ENCODE peak calls at places on chromosomes 12 and 14, in seven cellular contexts. K, S, J, R, I, E and U are unnamed samples.

GRCh38 chr12:49819786-49820185 is 8.4 kb downstream of the NCKAP5L start:
- DNase-seq in E (no peak), K (no peak), J (no peak), I (no peak), R (no peak), S (no peak), U (no peak)

GRCh38 chr14:60356921-60357550 is 108.0 kb downstream of the PPM1A start:
- DNase-seq in I (no peak), E (no peak), S (no peak), J (no peak), K (no peak), R (no peak), U (no peak)

GRCh38 chr14:86787782-86788181 is 1205.2 kb downstream of the GALC start:
- DNase-seq in K (peak), I (no peak), R (no peak), E (no peak), S (no peak), J (no peak), U (peak)

GRCh38 chr14:89621009-89621421 is 204.0 kb upstream of the FOXN3 start:
- DNase-seq in E (no peak), I (no peak), K (no peak), S (peak), R (no peak), J (no peak), U (no peak)

GRCh38 chr12:46898152-46898931 is 72.5 kb upstream of the SLC38A4 start:
- DNase-seq in J (no peak), S (no peak), I (no peak), K (no peak), R (no peak), E (no peak), U (no peak)

GRCh38 chr12:109573914-109574244 is 285 bp downstream of the MVK start:
- DNase-seq in I (no peak), K (no peak), S (no peak), R (no peak), E (no peak), J (no peak), U (no peak)

GRCh38 chr12:62933220-62933870 is 1.6 kb downstream of the PPM1H start:
- DNase-seq in I (peak), R (peak), K (no peak), S (no peak), J (peak), E (no peak), U (no peak)

GRCh38 chr14:75697918-75698317 is 36.9 kb downstream of the TTLL5 start:
- DNase-seq in J (no peak), R (no peak), E (no peak), S (no peak), K (no peak), I (no peak), U (no peak)

GRCh38 chr12:115213538-115213961 is 529.6 kb upstream of the TBX3 start:
- DNase-seq in K (no peak), S (no peak), I (peak), J (no peak), R (no peak), E (no peak), U (no peak)

GRCh38 chr14:39265741-39266588 is 32.2 kb downstream of the MIA2 start:
- DNase-seq in K (peak), R (no peak), J (no peak), S (no peak), E (peak), I (peak), U (peak)

GRCh38 chr14:24307575-24308341 is at the start of gene CIDEB:
- DNase-seq in S (peak), K (peak), I (peak), J (peak), E (peak), R (no peak), U (peak)

GRCh38 chr14:55899531-55899930 is 218.7 kb upstream of the PELI2 start:
- DNase-seq in E (no peak), R (no peak), K (no peak), S (no peak), I (no peak), J (no peak), U (peak)

GRCh38 chr14:95516554-95517209 is at the start of gene SYNE3:
- DNase-seq in J (no peak), E (no peak), R (peak), S (peak), I (peak), K (no peak), U (no peak)

GRCh38 chr14:75294649-75295033 is 16.0 kb downstream of the FOS start:
- DNase-seq in J (no peak), S (no peak), R (no peak), E (no peak), I (no peak), K (no peak), U (no peak)

GRCh38 chr12:13152281-13152680 is 44.2 kb upstream of the EMP1 start:
- DNase-seq in I (peak), E (no peak), S (no peak), R (peak), K (no peak), J (no peak), U (no peak)

GRCh38 chr12:117986705-117987469 is 18.1 kb upstream of the KSR2 start:
- DNase-seq in I (no peak), K (peak), J (peak), S (no peak), E (peak), R (no peak), U (peak)

GRCh38 chr12:112479413-112479812 is 60.7 kb downstream of the PTPN11 start:
- DNase-seq in I (no peak), S (no peak), K (no peak), E (peak), J (no peak), R (no peak), U (no peak)

GRCh38 chr12:82325540-82326336 is 32.4 kb downstream of the CCDC59 start:
- DNase-seq in J (no peak), S (no peak), E (no peak), I (no peak), K (no peak), R (no peak), U (no peak)

GRCh38 chr12:100643246-100643645 is 69.8 kb downstream of the GAS2L3 start:
- DNase-seq in S (no peak), R (no peak), K (no peak), J (no peak), E (no peak), I (no peak), U (no peak)

GRCh38 chr14:106872619-106873446 is 1346.5 kb downstream of the TMEM121 start:
- DNase-seq in J (no peak), S (peak), I (peak), R (peak), E (peak), K (peak), U (no peak)

GRCh38 chr14:22547309-22547947 is 41.6 kb downstream of the DAD1 start:
- DNase-seq in R (no peak), S (no peak), E (no peak), K (peak), J (no peak), I (peak), U (no peak)

GRCh38 chr12:34396861-34397590 is 374.7 kb downstream of the ALG10 start:
- DNase-seq in S (no peak), J (no peak), K (no peak), R (peak), E (no peak), I (peak), U (no peak)

GRCh38 chr14:22560638-22561365 is 28.2 kb downstream of the DAD1 start:
- DNase-seq in S (no peak), I (no peak), R (no peak), E (no peak), J (no peak), K (no peak), U (no peak)

GRCh38 chr14:21846227-21846885 is 172.7 kb upstream of the OR4E1 start:
- DNase-seq in E (peak), I (no peak), K (peak), R (peak), S (peak), J (no peak), U (no peak)

GRCh38 chr14:90053044-90053443 is 8.8 kb upstream of the KCNK13 start:
- DNase-seq in I (no peak), R (no peak), J (no peak), K (no peak), S (no peak), E (no peak), U (no peak)

GRCh38 chr12:96141216-96141944 is 52.8 kb upstream of the ELK3 start:
- DNase-seq in R (no peak), I (no peak), K (no peak), J (no peak), S (no peak), E (no peak), U (peak)

GRCh38 chr14:77158175-77158908 is 16.8 kb upstream of the ZDHHC22 start:
- DNase-seq in K (peak), R (peak), E (no peak), J (peak), S (no peak), I (peak), U (peak)

GRCh38 chr14:68749487-68750475 is 43.1 kb downstream of the ZFP36L1 start:
- DNase-seq in I (no peak), R (no peak), K (no peak), S (no peak), J (no peak), E (no peak), U (peak)

GRCh38 chr12:131829351-131829794 is 1.2 kb downstream of the MMP17 start:
- DNase-seq in K (no peak), E (peak), R (peak), S (no peak), J (no peak), I (no peak), U (peak)

GRCh38 chr14:94080606-94081385 is at the start of the genes DDX24 and IFI27L1:
- DNase-seq in S (peak), R (peak), K (peak), J (peak), I (peak), E (peak), U (peak)

GRCh38 chr14:70181276-70181675 is 7.5 kb downstream of the SLC8A3 start:
- DNase-seq in R (no peak), J (no peak), E (no peak), S (no peak), I (no peak), K (no peak), U (no peak)

GRCh38 chr14:34676516-34677211 is 37.7 kb downstream of the CFL2 start:
- DNase-seq in S (no peak), K (no peak), R (no peak), I (no peak), E (no peak), J (no peak), U (no peak)

GRCh38 chr14:46818147-46818546 is 166.6 kb upstream of the RPL10L start:
- DNase-seq in R (no peak), K (no peak), J (no peak), S (no peak), E (no peak), I (no peak), U (no peak)